ENCODE peak calls at places on chromosomes 16 and 17, in nine cellular contexts. W is activated CD4-positive, alpha-beta memory T cell treated with anti-CD3 and anti-CD28 coated beads, Interleukin-2, amount 10 ng/mL, durations not matched to agents 7 days and 5 days; L is EL; F is stimulated activated CD8-positive, alpha-beta memory T cell treated with anti-CD3 and anti-CD28 coated beads, Interleukin-7, amount 100 ng/mL, for 1 hour; E is GM06990; J is adipocyte; T is NCI-H1092; H is CD4-positive, alpha-beta T cell; Y is PC-9. O is an unnamed sample.

GRCh38 chr17:27293359-27293897 is 486 bp upstream of the WSB1 start:
- DNase-seq in W (peak; percentile 21), L (no peak), F (no peak), E (no peak), J (no peak), T (no peak), H (no peak), Y (no peak), O (peak; percentile 13)

GRCh38 chr17:69523252-69523861 is 108.9 kb downstream of the MAP2K6 start:
- DNase-seq in W (no peak), L (peak; percentile 60), F (no peak), E (no peak), J (peak; percentile 77), T (peak; percentile 16), H (no peak), Y (peak; percentile 10), O (peak; percentile 41)

GRCh38 chr17:51848451-51848850 is 310.1 kb downstream of the CA10 start:
- DNase-seq in W (no peak), L (peak; percentile 11), F (no peak), E (no peak), J (no peak), T (no peak), H (no peak), Y (no peak), O (no peak)

GRCh38 chr16:65842067-65842466 is 524.4 kb upstream of the CDH5 start:
- DNase-seq in W (no peak), L (peak; percentile 3), F (no peak), E (no peak), J (no peak), T (no peak), H (no peak), Y (no peak), O (no peak)

GRCh38 chr16:86899156-86899555 is 320.8 kb downstream of the FOXL1 start:
- DNase-seq in W (no peak), L (no peak), F (no peak), E (no peak), J (no peak), T (no peak), H (no peak), Y (no peak), O (no peak)

GRCh38 chr16:21646721-21647561 is 5.5 kb downstream of the IGSF6 start:
- DNase-seq in W (peak; percentile 89), L (no peak), F (peak; percentile 53), E (peak; percentile 81), J (no peak), T (no peak), H (peak; percentile 70), Y (no peak), O (peak; percentile 79)

GRCh38 chr16:2467301-2468141 is 3.6 kb upstream of the NTN3 start:
- DNase-seq in W (no peak), L (peak; percentile 85), F (no peak), E (peak; percentile 57), J (peak; percentile 90), T (peak; percentile 86), H (no peak), Y (peak; percentile 67), O (peak; percentile 76)

GRCh38 chr16:58647107-58647506 is 17.5 kb upstream of the CNOT1 start:
- DNase-seq in W (no peak), L (no peak), F (no peak), E (no peak), J (no peak), T (no peak), H (no peak), Y (no peak), O (no peak)

GRCh38 chr17:39661044-39661406 is 4.1 kb upstream of the TCAP start:
- DNase-seq in W (no peak), L (no peak), F (no peak), E (no peak), J (no peak), T (no peak), H (no peak), Y (no peak), O (no peak)

GRCh38 chr17:4953461-4953961 is 2.6 kb downstream of the ENO3 start:
- DNase-seq in W (no peak), L (peak; percentile 82), F (no peak), E (no peak), J (peak; percentile 65), T (no peak), H (no peak), Y (no peak), O (no peak)

GRCh38 chr17:3935140-3935542 is 18.9 kb upstream of the P2RX1 start:
- DNase-seq in W (peak; percentile 30), L (peak; percentile 56), F (no peak), E (peak; percentile 45), J (peak; percentile 21), T (peak; percentile 27), H (peak; percentile 43), Y (peak; percentile 77), O (peak; percentile 78)

GRCh38 chr17:8746501-8747236 is 2.0 kb upstream of the CCDC42 start:
- DNase-seq in W (no peak), L (peak; percentile 37), F (no peak), E (no peak), J (no peak), T (no peak), H (no peak), Y (no peak), O (peak; percentile 65)

GRCh38 chr17:78892936-78893379 is 10.0 kb downstream of the CEP295NL start:
- DNase-seq in W (no peak), L (no peak), F (no peak), E (no peak), J (no peak), T (no peak), H (no peak), Y (no peak), O (no peak)

GRCh38 chr16:84605339-84605848 is 12.5 kb downstream of the COTL1 start:
- DNase-seq in W (no peak), L (peak; percentile 32), F (no peak), E (no peak), J (no peak), T (no peak), H (no peak), Y (no peak), O (no peak)

GRCh38 chr16:64846966-64847365 is 274.9 kb downstream of the CDH11 start:
- DNase-seq in W (no peak), L (no peak), F (no peak), E (no peak), J (no peak), T (no peak), H (no peak), Y (no peak), O (no peak)

GRCh38 chr17:69500911-69501429 is 86.5 kb downstream of the MAP2K6 start:
- DNase-seq in W (no peak), L (no peak), F (no peak), E (no peak), J (no peak), T (peak; percentile 94), H (no peak), Y (no peak), O (no peak)

GRCh38 chr17:65415991-65416390 is 145.5 kb downstream of the AXIN2 start:
- DNase-seq in W (no peak), L (no peak), F (no peak), E (no peak), J (no peak), T (no peak), H (no peak), Y (no peak), O (no peak)

GRCh38 chr16:87580855-87581261 is 21.4 kb upstream of the JPH3 start:
- DNase-seq in W (no peak), L (peak; percentile 92), F (no peak), E (no peak), J (no peak), T (no peak), H (no peak), Y (no peak), O (no peak)

GRCh38 chr17:43398724-43399595 is at the start of gene ARL4D:
- DNase-seq in W (peak; percentile 85), L (peak; percentile 85), F (peak; percentile 67), E (peak; percentile 79), J (peak; percentile 95), T (peak; percentile 81), H (peak; percentile 84), Y (peak; percentile 64), O (peak; percentile 81)

GRCh38 chr17:7018331-7018964 is 4.4 kb upstream of the BCL6B start:
- DNase-seq in W (no peak), L (no peak), F (no peak), E (no peak), J (no peak), T (no peak), H (no peak), Y (no peak), O (no peak)

GRCh38 chr17:47725446-47726109 is 7.5 kb upstream of the TBX21 start:
- DNase-seq in W (no peak), L (no peak), F (no peak), E (no peak), J (no peak), T (no peak), H (no peak), Y (no peak), O (no peak)

GRCh38 chr17:75646626-75646968 is 13.4 kb downstream of the SMIM5 start:
- DNase-seq in W (no peak), L (no peak), F (no peak), E (no peak), J (no peak), T (no peak), H (no peak), Y (no peak), O (no peak)

GRCh38 chr17:77829871-77830799 is 128.4 kb upstream of the TNRC6C start:
- DNase-seq in W (no peak), L (peak; percentile 78), F (no peak), E (no peak), J (peak; percentile 86), T (no peak), H (peak; percentile 31), Y (no peak), O (no peak)

GRCh38 chr17:19387921-19388521 is 1.0 kb upstream of the MFAP4 start:
- DNase-seq in W (no peak), L (peak; percentile 77), F (no peak), E (no peak), J (peak; percentile 84), T (peak; percentile 22), H (no peak), Y (peak; percentile 79), O (no peak)

GRCh38 chr17:3012926-3013581 is 50.4 kb downstream of the OR1D5 start:
- DNase-seq in W (peak; percentile 52), L (peak; percentile 58), F (no peak), E (peak; percentile 43), J (no peak), T (no peak), H (peak; percentile 60), Y (peak; percentile 76), O (peak; percentile 79)

GRCh38 chr16:66923866-66924265 is 1.5 kb downstream of the RRAD start:
- DNase-seq in W (no peak), L (no peak), F (no peak), E (no peak), J (no peak), T (peak; percentile 12), H (no peak), Y (no peak), O (no peak)

GRCh38 chr16:81358860-81359259 is 44.1 kb downstream of the GAN start:
- DNase-seq in W (no peak), L (no peak), F (no peak), E (no peak), J (no peak), T (no peak), H (no peak), Y (no peak), O (no peak)

GRCh38 chr16:3173892-3174617 is 13.9 kb upstream of the OR1F1 start:
- DNase-seq in W (no peak), L (peak; percentile 25), F (no peak), E (peak; percentile 71), J (no peak), T (no peak), H (no peak), Y (no peak), O (peak; percentile 65)

GRCh38 chr16:85187886-85188285 is 75.6 kb upstream of the CIBAR2 start:
- DNase-seq in W (no peak), L (no peak), F (no peak), E (no peak), J (no peak), T (no peak), H (no peak), Y (no peak), O (no peak)

GRCh38 chr16:16067127-16067526 is 117.7 kb downstream of the ABCC1 start:
- DNase-seq in W (no peak), L (no peak), F (no peak), E (no peak), J (no peak), T (no peak), H (no peak), Y (no peak), O (no peak)

GRCh38 chr17:1644493-1645206 is 882 bp downstream of the SCARF1 start:
- DNase-seq in W (peak; percentile 59), L (peak; percentile 76), F (no peak), E (peak; percentile 57), J (no peak), T (no peak), H (no peak), Y (peak; percentile 28), O (peak; percentile 83)

O was measured in GM20000.